ENCODE peak calls at places on chromosomes 7 and 10, in four cellular contexts. G, V, K and R are unnamed samples.

GRCh38 chr10:18551473-18551872 is 99.9 kb downstream of the NSUN6 start:
- DNase-seq in G (no peak), V (no peak), K (no peak), R (no peak)

GRCh38 chr7:148264933-148265557 is 325.5 kb upstream of the C7orf33 start:
- DNase-seq in G (no peak), V (peak; percentile 32), K (no peak), R (no peak)

GRCh38 chr10:48458662-48459048 is 146.2 kb downstream of the ARHGAP22 start:
- DNase-seq in G (no peak), V (no peak), K (no peak), R (no peak)

GRCh38 chr7:87413951-87414381 is 61.5 kb downstream of the ABCB4 start:
- DNase-seq in G (no peak), V (peak; percentile 31), K (no peak), R (no peak)

GRCh38 chr10:43667317-43667731 is 18.6 kb upstream of the ZNF32 start:
- DNase-seq in G (peak; percentile 20), V (peak; percentile 28), K (no peak), R (no peak)

GRCh38 chr7:24701232-24701898 is 55.9 kb downstream of the GSDME start:
- DNase-seq in G (no peak), V (peak; percentile 68), K (no peak), R (no peak)

GRCh38 chr10:43731486-43731885 is 82.8 kb upstream of the ZNF32 start:
- DNase-seq in G (no peak), V (no peak), K (no peak), R (no peak)

GRCh38 chr7:133851416-133851815 is 275.7 kb upstream of the LRGUK start:
- DNase-seq in G (no peak), V (no peak), K (no peak), R (no peak)

GRCh38 chr10:44779511-44779910 is 131.6 kb upstream of the TMEM72 start:
- DNase-seq in G (no peak), V (no peak), K (no peak), R (no peak)

GRCh38 chr7:6608794-6609193 is 6.6 kb upstream of the ZNF853 start:
- DNase-seq in G (no peak), V (no peak), K (no peak), R (no peak)

GRCh38 chr7:107494315-107494751 is 24.5 kb downstream of the GPR22 start:
- DNase-seq in G (no peak), V (no peak), K (no peak), R (no peak)
- TF ChIP-seq CTCF in G (no peak), V (no peak), K (no peak), R (no peak)

GRCh38 chr7:140902305-140902953 is 22.3 kb downstream of the BRAF start:
- DNase-seq in G (no peak), V (no peak), K (no peak), R (no peak)
- TF ChIP-seq CTCF in G (no peak), V (no peak), K (no peak), R (no peak)

DNA sequence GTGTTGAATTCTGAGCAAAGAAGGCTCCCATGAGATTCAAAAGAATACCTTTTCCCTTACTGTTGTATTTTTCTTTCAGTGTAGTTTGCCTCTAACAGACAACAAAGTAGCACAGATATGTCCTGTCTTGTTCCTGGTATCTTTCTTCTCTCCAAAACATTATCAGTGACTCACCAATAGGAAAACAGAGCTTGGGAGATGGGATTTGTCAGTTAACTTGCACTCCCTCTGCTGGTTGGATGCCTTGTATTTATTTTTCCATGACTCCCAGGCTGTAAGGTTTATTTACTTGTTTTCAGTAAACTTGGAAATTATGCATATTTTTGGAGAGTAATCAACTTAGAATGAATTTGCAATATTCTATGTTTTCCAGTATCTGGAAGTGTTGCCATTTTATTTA is 129.7 kb downstream of the SAMD9 start:
- DNase-seq in G (peak; percentile 30), V (peak; percentile 67), K (no peak), R (no peak)
- TF ChIP-seq CTCF in G (no peak), V (peak; percentile 55), K (peak; percentile 20), R (no peak)

DNA sequence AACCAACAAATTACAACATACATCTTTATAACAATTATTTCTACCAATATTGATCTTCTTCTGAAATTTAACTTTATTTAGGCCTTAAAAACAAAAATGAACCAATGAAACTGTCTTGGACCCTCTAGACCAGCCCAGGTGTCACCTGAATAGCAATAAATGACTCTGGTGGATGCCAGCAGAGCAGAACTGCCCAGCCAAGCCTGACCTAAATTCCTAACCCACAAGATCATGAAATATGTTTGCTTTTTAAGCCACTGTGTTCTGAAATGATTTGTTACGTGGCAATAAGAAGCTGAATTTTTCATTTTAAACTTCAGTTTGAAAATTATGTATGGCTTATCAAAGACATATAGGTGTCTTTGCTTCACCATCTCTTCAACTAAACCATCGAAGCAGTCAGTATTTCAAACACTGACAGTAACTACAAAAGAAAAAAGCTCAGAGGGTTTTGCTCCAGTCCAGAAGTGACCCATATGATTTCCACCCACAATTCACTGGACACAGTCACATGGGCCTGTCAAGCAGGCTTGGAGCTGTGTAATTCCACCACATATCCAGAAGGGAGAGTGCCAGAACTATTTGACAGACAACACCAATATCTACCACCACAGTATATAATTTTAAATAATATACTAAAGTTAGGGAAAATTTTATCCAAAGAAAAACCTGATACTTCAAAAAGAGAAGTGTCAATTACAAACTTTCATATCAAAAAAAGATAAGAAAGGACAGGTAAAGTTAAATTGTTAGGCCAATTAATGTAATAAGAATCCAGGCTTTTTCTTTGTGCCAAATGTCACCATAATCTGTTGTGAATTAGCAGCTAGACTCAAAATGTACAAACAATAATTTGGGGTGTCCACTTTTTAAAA is 94.5 kb downstream of the KMT2C start:
- DNase-seq in G (peak; percentile 20), V (peak; percentile 68), K (no peak), R (no peak)
- TF ChIP-seq CTCF in G (no peak), V (peak; percentile 63), K (no peak), R (peak; percentile 36)

DNA sequence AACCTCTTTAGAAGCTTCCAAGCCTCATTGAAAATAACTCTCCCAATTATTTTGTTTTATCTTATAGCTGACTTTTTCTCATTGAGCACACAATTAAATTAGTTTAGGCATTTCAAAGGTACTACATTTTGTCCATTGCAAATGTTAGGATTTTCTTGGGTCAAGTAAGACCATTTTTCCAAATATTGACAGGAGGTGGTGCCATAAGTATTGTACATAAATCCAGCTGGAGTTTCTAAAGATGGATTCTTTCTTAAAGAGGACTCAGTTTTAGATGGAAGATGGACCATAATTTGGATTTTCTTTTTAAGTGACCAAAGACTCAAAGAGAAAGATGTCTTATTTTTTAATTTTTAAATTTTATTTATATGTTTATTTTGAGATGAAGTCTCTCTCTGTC is 12.3 kb upstream of the OPN4 start:
- DNase-seq in G (no peak), V (no peak), K (no peak), R (no peak)
- TF ChIP-seq CTCF in G (no peak), V (no peak), K (no peak), R (no peak)

GRCh38 chr10:103244663-103245271 is 920 bp upstream of the RPEL1 start:
- DNase-seq in G (peak; percentile 74), V (peak; percentile 80), K (peak; percentile 66), R (peak; percentile 32)
- TF ChIP-seq CTCF in G (peak; percentile 25), V (peak; percentile 94), K (peak; percentile 72), R (peak; percentile 85)

DNA sequence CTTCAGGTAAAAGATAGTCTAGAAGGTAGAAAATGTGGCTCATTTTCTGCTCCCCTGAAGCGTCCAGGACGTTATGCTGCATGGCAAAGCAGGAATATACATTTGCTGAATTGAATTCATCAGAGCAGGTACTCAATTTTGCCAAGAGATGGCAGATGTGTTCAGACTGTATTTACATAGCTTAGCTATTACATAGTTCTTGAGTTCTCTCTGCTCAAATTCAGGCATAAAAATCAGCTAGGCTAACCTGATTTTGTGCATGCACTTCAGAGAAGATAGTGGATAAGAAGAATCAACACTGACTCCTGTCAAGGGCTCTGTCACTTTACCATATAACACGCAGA is 209.2 kb upstream of the FAM3C start:
- DNase-seq in G (no peak), V (peak; percentile 12), K (no peak), R (no peak)
- TF ChIP-seq CTCF in G (no peak), V (peak; percentile 8), K (no peak), R (no peak)

GRCh38 chr10:106708521-106708920 is 456.0 kb downstream of the SORCS1 start:
- DNase-seq in G (no peak), V (no peak), K (no peak), R (no peak)
- TF ChIP-seq CTCF in G (no peak), V (no peak), K (no peak), R (no peak)